ENCODE peak calls at places on chromosomes 4 and X, in five cellular contexts. L is pancreas, B is heart right ventricle, F is astrocyte of the spinal cord, Q is fibroblast of the aortic adventitia. K is an unnamed sample.

GRCh38 chrX:288561-288991 is 7.4 kb downstream of the PLCXD1 start:
- DNase-seq in Q (no peak), B (no peak), L (peak), F (no peak), K (no peak)

GRCh38 chr4:180407273-180407885 is 1835.8 kb upstream of the TENM3 start:
- DNase-seq in Q (no peak), L (no peak), B (no peak), F (no peak), K (peak)

GRCh38 chr4:53019485-53020382 is 157.6 kb downstream of the RASL11B start:
- DNase-seq in F (peak), Q (peak), L (no peak), B (no peak), K (no peak)

GRCh38 chrX:101550825-101551767 is 749 bp downstream of the ARMCX1 start:
- DNase-seq in F (peak), Q (peak), B (peak), L (peak), K (no peak)

GRCh38 chr4:48255130-48255958 is 14.3 kb downstream of the TEC start:
- DNase-seq in F (no peak), Q (no peak), B (peak), L (no peak), K (no peak)

GRCh38 chrX:118496763-118497079 is 1.1 kb downstream of the DOCK11 start:
- DNase-seq in B (no peak), F (no peak), L (no peak), Q (no peak), K (no peak)

GRCh38 chr4:99324361-99324760 is 3.2 kb upstream of the ADH1B start:
- DNase-seq in L (no peak), B (no peak), Q (peak), F (no peak), K (no peak)

GRCh38 chrX:1265061-1265460 is 3.6 kb upstream of the CSF2RA start:
- DNase-seq in F (no peak), B (no peak), Q (no peak), L (no peak), K (no peak)

GRCh38 chrX:155968106-155968714 is 29.3 kb upstream of the IL9R start:
- DNase-seq in Q (no peak), B (no peak), F (no peak), L (no peak), K (peak)

GRCh38 chr4:123116412-123116811 is 194.0 kb upstream of the NUDT6 start:
- DNase-seq in F (peak), B (no peak), L (no peak), Q (no peak), K (no peak)

GRCh38 chr4:71974681-71975080 is 57.1 kb upstream of the NPFFR2 start:
- DNase-seq in F (peak), Q (peak), L (no peak), B (no peak), K (no peak)

GRCh38 chr4:94892051-94892450 is 134.3 kb downstream of the BMPR1B start:
- DNase-seq in F (peak), L (peak), Q (no peak), B (no peak), K (no peak)

DNA sequence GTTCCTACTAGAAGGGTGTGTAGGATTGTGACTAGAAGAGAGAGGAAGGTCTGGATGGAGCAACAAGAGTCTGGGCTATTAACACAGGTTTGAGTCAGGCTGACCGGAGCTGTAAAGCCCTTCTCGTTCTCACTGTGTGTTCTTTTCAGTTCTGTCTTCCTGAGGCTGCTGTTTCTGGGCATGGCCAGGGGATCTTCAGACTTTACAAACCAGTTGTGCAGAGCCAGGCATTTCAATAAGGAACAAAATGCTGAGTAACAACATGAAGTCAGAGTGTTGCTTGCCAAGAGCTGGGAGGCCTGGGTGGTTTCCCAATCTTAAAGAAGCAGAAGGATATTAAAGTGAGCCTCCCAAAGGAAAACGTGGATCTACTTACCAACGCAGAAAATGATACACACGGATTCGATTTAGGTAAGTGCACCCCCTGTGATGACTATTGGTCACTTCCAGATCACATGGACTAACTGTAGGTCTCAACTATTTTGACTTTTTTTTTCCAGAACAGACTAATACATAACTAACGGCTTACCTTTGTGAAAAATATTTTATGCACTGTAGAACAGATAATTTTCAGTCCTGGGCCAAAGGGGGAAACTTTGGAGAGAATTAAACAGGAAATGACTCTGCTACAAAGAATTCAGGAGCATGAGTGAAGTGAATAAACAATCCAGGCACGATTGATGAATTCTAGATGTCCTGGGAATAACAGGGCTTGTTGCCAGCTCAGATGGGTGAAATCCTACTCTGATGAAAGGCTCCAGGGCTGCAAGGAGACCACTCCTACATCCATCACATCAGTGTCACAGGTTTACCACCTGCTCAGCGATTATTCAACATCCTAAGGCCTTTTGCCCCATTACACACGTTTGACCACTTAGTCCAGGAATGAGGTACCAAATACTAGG is 94.5 kb downstream of the ANXA3 start:
- DNase-seq in Q (peak), B (peak), L (peak), F (peak), K (peak)
- H3K4me3 ChIP-seq in Q (peak), B (no peak), L (no peak), F (no peak), K (no peak)

DNA sequence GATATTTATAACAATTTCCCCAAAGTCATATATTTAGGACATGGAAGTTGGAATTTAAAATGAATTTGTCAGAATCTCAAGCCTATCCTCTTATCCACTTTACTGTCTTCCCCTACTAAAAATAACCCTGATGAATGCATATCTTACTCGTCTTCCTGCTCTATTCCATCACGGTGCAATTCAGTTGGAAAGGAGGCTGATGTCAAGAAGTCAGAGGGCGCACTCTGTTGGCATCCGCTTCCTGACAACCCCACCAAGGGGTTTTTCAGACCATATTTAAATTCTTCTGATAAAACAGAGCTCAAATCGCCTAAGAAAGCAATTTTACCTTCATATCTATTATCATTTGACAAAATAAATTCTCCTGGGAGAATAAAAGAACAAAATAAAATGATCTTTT is 233.5 kb downstream of the ARHGAP24 start:
- DNase-seq in B (no peak), Q (no peak), L (no peak), F (no peak), K (no peak)
- TF ChIP-seq CTCF in B (no peak), Q (no peak), L (no peak), F (no peak), K (no peak)

DNA sequence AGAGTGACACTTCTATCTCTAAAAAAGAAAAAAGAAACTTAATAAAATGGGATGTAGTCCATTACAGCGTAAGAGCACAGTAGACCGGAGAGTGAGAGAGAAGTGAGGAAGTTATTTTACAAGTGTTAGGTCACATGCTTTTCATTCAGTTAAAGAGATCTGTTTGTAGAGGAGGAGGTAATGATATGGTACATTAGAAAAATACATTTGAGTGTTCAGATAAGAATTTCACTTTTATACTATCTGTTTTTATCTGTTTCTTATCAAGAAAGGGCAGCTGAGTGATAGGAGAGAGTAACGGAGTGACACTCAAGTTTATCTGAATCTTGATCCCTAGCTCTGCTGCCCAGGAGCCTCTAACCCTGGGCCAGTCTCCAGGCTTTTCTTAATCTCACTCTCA is 38.9 kb downstream of the FNIP2 start:
- DNase-seq in B (no peak), Q (no peak), F (no peak), L (no peak), K (no peak)
- H3K4me3 ChIP-seq in B (peak), Q (no peak), F (no peak), L (no peak), K (no peak)

GRCh38 chrX:7943600-7944245 is 16.5 kb upstream of the PNPLA4 start:
- DNase-seq in B (no peak), Q (no peak), L (no peak), F (peak), K (no peak)

GRCh38 chrX:7946960-7947359 is 19.7 kb upstream of the PNPLA4 start:
- DNase-seq in B (no peak), L (no peak), Q (no peak), F (no peak), K (no peak)

DNA sequence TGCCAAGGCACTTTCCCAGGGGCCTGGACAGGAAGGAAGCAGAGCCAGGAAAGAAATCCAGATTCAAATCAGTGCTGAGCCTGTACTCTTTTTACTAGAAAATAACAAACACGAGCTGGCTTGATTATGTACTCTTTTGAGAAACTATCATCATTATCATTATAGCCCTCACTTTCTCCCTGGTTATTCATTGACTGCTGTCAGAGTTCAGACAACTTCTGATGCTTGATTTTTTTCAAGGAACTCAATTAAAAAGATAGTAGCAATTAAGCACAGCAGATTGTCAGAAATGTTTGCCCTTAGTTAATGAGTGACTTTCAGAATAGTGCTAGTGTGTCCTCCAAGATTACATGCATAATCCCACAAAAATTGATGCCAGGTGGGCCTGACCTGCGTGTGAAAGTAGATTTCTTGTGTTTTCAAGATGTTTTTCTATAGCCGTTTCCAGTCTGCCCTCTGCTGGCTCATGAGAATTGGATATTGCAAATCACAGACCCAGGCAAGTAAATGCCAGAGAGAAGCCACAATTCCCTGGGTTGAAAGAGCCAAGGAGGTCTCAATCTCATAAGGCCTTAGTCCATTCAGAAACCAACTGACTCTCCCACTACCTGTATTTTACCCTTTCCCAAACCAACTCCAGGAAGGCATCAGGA is 14.3 kb upstream of the PNPLA4 start:
- DNase-seq in B (no peak), F (peak), Q (peak), L (no peak), K (peak)
- TF ChIP-seq CTCF in B (no peak), F (peak), Q (peak), L (no peak), K (peak)

GRCh38 chr4:185211641-185212040 is 2.2 kb downstream of the SNX25 start:
- DNase-seq in Q (no peak), L (no peak), B (no peak), F (no peak), K (no peak)

GRCh38 chr4:185215261-185215660 is 5.9 kb downstream of the SNX25 start:
- DNase-seq in F (no peak), B (no peak), L (no peak), Q (no peak), K (no peak)

GRCh38 chr4:185213829-185214228 is 4.4 kb downstream of the SNX25 start:
- DNase-seq in L (no peak), F (no peak), B (no peak), Q (no peak), K (peak)

GRCh38 chr4:185212566-185212965 is 3.2 kb downstream of the SNX25 start:
- DNase-seq in F (no peak), B (no peak), L (no peak), Q (no peak), K (no peak)

DNA sequence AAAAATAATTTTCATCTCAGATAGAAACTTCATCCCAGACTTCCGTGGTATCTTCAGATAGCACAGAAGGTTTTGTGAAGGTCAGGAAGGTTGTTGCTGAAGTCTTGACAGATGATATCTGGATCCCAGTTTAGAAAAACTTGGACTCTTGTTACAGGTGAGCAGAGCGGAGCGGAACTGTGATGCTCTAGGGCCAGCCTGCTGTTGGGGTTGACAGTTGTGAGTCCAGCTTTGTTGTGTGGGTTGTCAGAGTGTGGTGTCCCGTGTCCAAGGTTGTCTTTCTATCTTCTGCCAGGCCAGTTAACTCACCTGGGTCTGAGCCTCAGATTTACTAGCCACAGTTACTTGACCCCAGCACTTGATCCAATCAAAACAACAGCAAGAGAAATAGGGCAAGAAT is 3.9 kb downstream of the SNX25 start:
- DNase-seq in L (no peak), Q (no peak), B (no peak), F (no peak), K (peak)
- H3K4me3 ChIP-seq in L (no peak), Q (no peak), B (no peak), F (no peak), K (peak)

K was measured in GM12865.